ENCODE peak calls at places on chromosomes 3 and 15, in nine cellular contexts. J is BE2C; Z is Calu3; P is stromal cell of bone marrow; U is effector CD8-positive, alpha-beta T cell; Q is fibroblast of the conjunctiva; Y is posterior cingulate gyrus; C is Daoy; A is Ammon's horn. M is an unnamed sample.

GRCh38 chr3:138440137-138440536 is 5.7 kb downstream of the ESYT3 start:
- DNase-seq in J (no peak), Z (no peak), P (no peak), U (no peak), Q (no peak), Y (no peak), C (peak), A (no peak), M (no peak)

GRCh38 chr3:15330031-15330596 is 2.3 kb downstream of the SH3BP5 start:
- DNase-seq in J (no peak), Z (no peak), P (peak), U (no peak), Q (peak), Y (no peak), C (peak), A (peak), M (peak)

GRCh38 chr15:85044894-85045293 is 63.2 kb downstream of the PDE8A start:
- DNase-seq in J (no peak), Z (no peak), P (no peak), U (no peak), Q (no peak), Y (no peak), C (no peak), A (no peak), M (no peak)

GRCh38 chr3:116288480-116288879 is 156.8 kb downstream of the LSAMP start:
- DNase-seq in J (no peak), Z (no peak), P (no peak), U (no peak), Q (no peak), Y (no peak), C (no peak), A (no peak), M (no peak)

GRCh38 chr15:28456476-28457395 is 76.0 kb downstream of the GOLGA8G start:
- DNase-seq in J (peak), Z (no peak), P (no peak), U (no peak), Q (no peak), Y (no peak), C (peak), A (no peak), M (no peak)

GRCh38 chr3:65963787-65964707 is 74.7 kb downstream of the MAGI1 start:
- DNase-seq in J (no peak), Z (peak), P (peak), U (no peak), Q (peak), Y (no peak), C (peak), A (no peak), M (no peak)

GRCh38 chr3:39146611-39147373 is 6.6 kb downstream of the CSRNP1 start:
- DNase-seq in J (peak), Z (peak), P (peak), U (no peak), Q (peak), Y (peak), C (peak), A (peak), M (peak)

GRCh38 chr3:191321019-191321767 is 8.0 kb upstream of the CCDC50 start:
- DNase-seq in J (no peak), Z (no peak), P (no peak), U (no peak), Q (no peak), Y (no peak), C (no peak), A (no peak), M (no peak)

GRCh38 chr3:4533489-4534443 is 40.6 kb downstream of the ITPR1 start:
- DNase-seq in J (peak), Z (no peak), P (no peak), U (no peak), Q (no peak), Y (no peak), C (peak), A (peak), M (no peak)

GRCh38 chr3:32022947-32023346 is 41.4 kb downstream of the ZNF860 start:
- DNase-seq in J (no peak), Z (no peak), P (no peak), U (no peak), Q (no peak), Y (no peak), C (no peak), A (no peak), M (no peak)

GRCh38 chr3:69791919-69792399 is 52.7 kb downstream of the MITF start:
- DNase-seq in J (no peak), Z (no peak), P (peak), U (no peak), Q (peak), Y (no peak), C (peak), A (peak), M (no peak)

GRCh38 chr15:86661580-86661979 is 581.9 kb downstream of the AGBL1 start:
- DNase-seq in J (no peak), Z (no peak), P (no peak), U (no peak), Q (no peak), Y (no peak), C (no peak), A (no peak), M (no peak)

GRCh38 chr3:35946121-35946856 is 307.0 kb downstream of the ARPP21 start:
- DNase-seq in J (no peak), Z (no peak), P (no peak), U (no peak), Q (peak), Y (no peak), C (no peak), A (peak), M (no peak)

GRCh38 chr3:30539772-30540171 is 66.6 kb upstream of the TGFBR2 start:
- DNase-seq in J (no peak), Z (no peak), P (no peak), U (no peak), Q (no peak), Y (no peak), C (peak), A (no peak), M (no peak)

GRCh38 chr15:48478581-48478980 is 147.4 kb downstream of the DUT start:
- DNase-seq in J (no peak), Z (no peak), P (no peak), U (no peak), Q (no peak), Y (no peak), C (no peak), A (peak), M (no peak)

GRCh38 chr3:70811880-70812279 is 499.4 kb upstream of the MDFIC2 start:
- DNase-seq in J (no peak), Z (no peak), P (peak), U (no peak), Q (peak), Y (no peak), C (peak), A (peak), M (peak)

GRCh38 chr3:123140591-123140990 is 61.2 kb upstream of the SEC22A start:
- DNase-seq in J (peak), Z (no peak), P (no peak), U (no peak), Q (no peak), Y (no peak), C (no peak), A (no peak), M (no peak)

GRCh38 chr3:101942356-101942755 is 93.0 kb downstream of the NFKBIZ start:
- DNase-seq in J (no peak), Z (no peak), P (peak), U (no peak), Q (no peak), Y (no peak), C (no peak), A (no peak), M (no peak)

GRCh38 chr3:140406655-140407054 is 271.2 kb upstream of the TRIM42 start:
- DNase-seq in J (no peak), Z (no peak), P (no peak), U (no peak), Q (no peak), Y (no peak), C (no peak), A (no peak), M (no peak)

GRCh38 chr3:77179762-77180161 is 139.9 kb downstream of the ROBO2 start:
- DNase-seq in J (peak), Z (no peak), P (no peak), U (no peak), Q (no peak), Y (no peak), C (no peak), A (no peak), M (no peak)

GRCh38 chr15:74385442-74386132 is 18.1 kb upstream of the CYP11A1 start:
- DNase-seq in J (no peak), Z (no peak), P (no peak), U (no peak), Q (no peak), Y (no peak), C (no peak), A (no peak), M (no peak)

GRCh38 chr3:60743631-60744164 is 507.6 kb downstream of the FHIT start:
- DNase-seq in J (peak), Z (no peak), P (no peak), U (no peak), Q (no peak), Y (no peak), C (no peak), A (no peak), M (no peak)

GRCh38 chr3:127193775-127194174 is 844 bp downstream of the PRR23E start:
- DNase-seq in J (no peak), Z (no peak), P (no peak), U (no peak), Q (no peak), Y (no peak), C (no peak), A (no peak), M (no peak)

GRCh38 chr15:89419370-89419984 is 76.9 kb downstream of the RHCG start:
- DNase-seq in J (no peak), Z (peak), P (peak), U (peak), Q (no peak), Y (no peak), C (peak), A (no peak), M (no peak)

GRCh38 chr15:90451215-90451850 is 63.3 kb downstream of the IQGAP1 start:
- DNase-seq in J (no peak), Z (peak), P (peak), U (no peak), Q (peak), Y (no peak), C (peak), A (no peak), M (no peak)

GRCh38 chr15:57544840-57545239 is 46.9 kb upstream of the MYZAP start:
- DNase-seq in J (no peak), Z (no peak), P (no peak), U (no peak), Q (no peak), Y (no peak), C (no peak), A (no peak), M (no peak)

GRCh38 chr15:70096215-70096974 is 1.3 kb downstream of the TLE3 start:
- DNase-seq in J (peak), Z (peak), P (no peak), U (peak), Q (no peak), Y (no peak), C (peak), A (no peak), M (peak)

GRCh38 chr15:60397772-60398445 is at the start of gene ANXA2:
- DNase-seq in J (peak), Z (peak), P (peak), U (peak), Q (peak), Y (no peak), C (peak), A (no peak), M (peak)

GRCh38 chr3:187739125-187739560 is 6.1 kb downstream of the BCL6 start:
- DNase-seq in J (no peak), Z (no peak), P (no peak), U (no peak), Q (no peak), Y (no peak), C (no peak), A (no peak), M (peak)

GRCh38 chr3:185176756-185177359 is 24.0 kb upstream of the C3orf70 start:
- DNase-seq in J (peak), Z (peak), P (peak), U (no peak), Q (no peak), Y (peak), C (peak), A (peak), M (peak)

GRCh38 chr15:97867870-97868269 is 92.6 kb upstream of the ARRDC4 start:
- DNase-seq in J (no peak), Z (no peak), P (no peak), U (no peak), Q (no peak), Y (no peak), C (no peak), A (no peak), M (no peak)

GRCh38 chr15:55846108-55846707 is 103.3 kb upstream of the PRTG start:
- DNase-seq in J (peak), Z (peak), P (peak), U (peak), Q (peak), Y (peak), C (peak), A (peak), M (no peak)

GRCh38 chr15:79593119-79593869 is 161.2 kb downstream of the MINAR1 start:
- DNase-seq in J (peak), Z (no peak), P (no peak), U (no peak), Q (no peak), Y (no peak), C (no peak), A (peak), M (no peak)

GRCh38 chr3:148642214-148642613 is 55.5 kb upstream of the AGTR1 start:
- DNase-seq in J (no peak), Z (no peak), P (no peak), U (no peak), Q (no peak), Y (no peak), C (no peak), A (no peak), M (no peak)

GRCh38 chr3:16477501-16477900 is 36.0 kb downstream of the RFTN1 start:
- DNase-seq in J (no peak), Z (no peak), P (no peak), U (no peak), Q (no peak), Y (no peak), C (no peak), A (no peak), M (no peak)